ENCODE peak calls at places on chromosomes 1 and 21, in seven cellular contexts. R is HAP-1, Q is psoas muscle, K is hepatocyte, A is aorta, C is heart right ventricle, T is sigmoid colon. S is an unnamed sample. For H3K4me1, the result is how much of the 10 kb centered on the place peaks cover.

GRCh38 chr21:39579734-39580332 is 32.9 kb upstream of the B3GALT5 start:
- DNase-seq in T (no peak), C (no peak), A (no peak), R (no peak), Q (no peak), K (no peak), S (no peak)

GRCh38 chr1:180643693-180644092 is 11.9 kb downstream of the XPR1 start:
- DNase-seq in T (no peak), K (no peak), Q (no peak), A (no peak), C (no peak), R (no peak), S (no peak)

GRCh38 chr1:45543599-45544417 is 6.8 kb upstream of the AKR1A1 start:
- DNase-seq in K (peak), T (peak), A (no peak), C (peak), Q (peak), R (no peak), S (peak)

GRCh38 chr1:2135425-2135824 is 59.1 kb downstream of the FAAP20 start:
- DNase-seq in Q (no peak), R (peak), C (peak), K (peak), A (peak), T (peak), S (peak)

GRCh38 chr1:89200668-89201488 is 2.1 kb upstream of the GBP4 start:
- DNase-seq in Q (no peak), T (no peak), C (no peak), A (no peak), R (no peak), K (no peak), S (no peak)

GRCh38 chr1:206442101-206442500 is 28.2 kb upstream of the IKBKE start:
- DNase-seq in Q (no peak), C (no peak), A (no peak), R (no peak), T (no peak), K (no peak), S (no peak)

GRCh38 chr1:41662656-41663437 is 178.4 kb upstream of the EDN2 start:
- DNase-seq in K (peak), A (peak), C (peak), Q (peak), R (peak), T (peak), S (peak)

GRCh38 chr1:116915182-116915611 is 5.5 kb downstream of the PTGFRN start:
- DNase-seq in K (no peak), Q (no peak), A (no peak), R (no peak), C (no peak), T (peak), S (peak)

GRCh38 chr1:230163205-230163604 is 96.2 kb downstream of the GALNT2 start:
- DNase-seq in R (no peak), Q (peak), K (peak), A (no peak), T (peak), C (no peak), S (peak)

GRCh38 chr21:25934771-25935224 is 200.0 kb downstream of the GABPA start:
- DNase-seq in C (peak), Q (peak), R (no peak), K (peak), A (peak), T (peak), S (peak)

GRCh38 chr1:169670836-169671235 is 40.6 kb downstream of the SELL start:
- DNase-seq in C (no peak), Q (no peak), K (no peak), A (no peak), T (no peak), R (no peak), S (no peak)

GRCh38 chr1:220880726-220881506 is 1.7 kb downstream of the HLX start:
- DNase-seq in T (peak), Q (peak), K (peak), C (peak), A (peak), R (peak), S (peak)

GRCh38 chr1:161182214-161182613 is 4.9 kb upstream of the B4GALT3 start:
- DNase-seq in Q (peak), A (peak), T (no peak), C (no peak), R (no peak), K (no peak), S (no peak)

GRCh38 chr1:112021263-112021662 is 31.8 kb upstream of the KCND3 start:
- DNase-seq in K (no peak), Q (no peak), T (no peak), A (no peak), C (no peak), R (no peak), S (no peak)

GRCh38 chr21:39842741-39843146 is 24.5 kb upstream of the PCP4 start:
- DNase-seq in R (no peak), Q (no peak), K (peak), C (no peak), T (no peak), A (no peak), S (no peak)

GRCh38 chr1:184160236-184160635 is 108.7 kb downstream of the TSEN15 start:
- DNase-seq in C (no peak), A (no peak), K (no peak), T (no peak), Q (no peak), R (no peak), S (no peak)

GRCh38 chr1:170410391-170411146 is 121.4 kb upstream of the GORAB start:
- DNase-seq in A (no peak), Q (no peak), C (no peak), T (no peak), R (no peak), K (no peak), S (peak)

GRCh38 chr1:186828612-186829542 is at the start of gene PLA2G4A:
- DNase-seq in C (peak), K (peak), A (peak), Q (no peak), R (peak), T (peak), S (peak)

GRCh38 chr1:21045351-21045750 is 131.3 kb downstream of the EIF4G3 start:
- DNase-seq in C (no peak), T (no peak), Q (no peak), R (no peak), A (no peak), K (no peak), S (no peak)

GRCh38 chr1:207424570-207425131 is 29.5 kb upstream of the CR2 start:
- DNase-seq in Q (no peak), A (no peak), K (no peak), C (no peak), R (no peak), T (no peak), S (no peak)

GRCh38 chr1:157272899-157273774 is 134.9 kb upstream of the ETV3 start:
- DNase-seq in T (no peak), Q (no peak), C (no peak), A (no peak), R (no peak), K (peak), S (no peak)

GRCh38 chr1:25945756-25946155 is 39.5 kb upstream of the STMN1 start:
- DNase-seq in Q (no peak), C (no peak), A (no peak), R (no peak), T (no peak), K (no peak), S (no peak)

GRCh38 chr1:6465461-6466005 is 440 bp downstream of the TNFRSF25 start:
- DNase-seq in A (no peak), T (no peak), C (no peak), R (no peak), K (no peak), Q (no peak), S (no peak)

GRCh38 chr1:208040714-208041393 is 129.9 kb upstream of the CD34 start:
- DNase-seq in C (no peak), Q (no peak), T (no peak), A (no peak), K (no peak), R (no peak), S (no peak)

GRCh38 chr1:7890853-7891252 is 38.0 kb upstream of the UTS2 start:
- DNase-seq in T (no peak), R (no peak), Q (no peak), A (no peak), K (no peak), C (no peak), S (no peak)

GRCh38 chr1:24993871-24994270 is 63.8 kb upstream of the RUNX3 start:
- DNase-seq in Q (peak), C (no peak), T (no peak), A (peak), K (no peak), R (no peak), S (no peak)

GRCh38 chr1:41537257-41537656 is 52.8 kb upstream of the EDN2 start:
- DNase-seq in C (no peak), T (peak), A (peak), R (no peak), K (no peak), Q (no peak), S (no peak)

GRCh38 chr1:160197231-160197630 is 6.9 kb downstream of the CASQ1 start:
- DNase-seq in Q (no peak), A (no peak), T (no peak), R (no peak), K (no peak), C (peak), S (no peak)

GRCh38 chr1:209625791-209626285 is 26.4 kb downstream of the LAMB3 start:
- DNase-seq in Q (peak), T (no peak), A (no peak), C (peak), K (no peak), R (no peak), S (peak)

GRCh38 chr1:159009287-159009686 is 420 bp upstream of the IFI16 start:
- DNase-seq in T (no peak), A (no peak), C (no peak), K (no peak), R (no peak), Q (no peak), S (no peak)

GRCh38 chr1:67957026-67957425 is 93.4 kb downstream of the DIRAS3 start:
- DNase-seq in Q (no peak), K (peak), R (no peak), T (no peak), C (no peak), A (no peak), S (no peak)

GRCh38 chr1:163668472-163668871 is 346.7 kb downstream of the NUF2 start:
- DNase-seq in K (no peak), Q (no peak), A (no peak), T (no peak), R (no peak), C (no peak), S (no peak)

GRCh38 chr1:3053366-3053980 is 15.5 kb upstream of the PRDM16 start:
- DNase-seq in K (no peak), C (no peak), T (peak), R (no peak), A (peak), Q (no peak), S (no peak)

GRCh38 chr1:2042830-2043773 is 7.1 kb upstream of the PRKCZ start:
- DNase-seq in K (no peak), R (peak), Q (no peak), A (no peak), C (no peak), T (no peak), S (no peak)

GRCh38 chr1:111998332-111998731 is 8.9 kb upstream of the KCND3 start:
- DNase-seq in Q (no peak), T (no peak), C (no peak), K (no peak), A (no peak), R (no peak), S (no peak)

GRCh38 chr1:39886757-39887231 is 3.5 kb upstream of the TRIT1 start:
- DNase-seq in T (no peak), A (no peak), K (no peak), C (no peak), Q (no peak), R (no peak), S (no peak)

GRCh38 chr1:211285196-211285595 is 26.0 kb downstream of the RCOR3 start:
- DNase-seq in K (no peak), Q (no peak), C (no peak), R (no peak), A (no peak), T (no peak), S (no peak)

GRCh38 chr1:58883888-58884482 is 100.1 kb upstream of the JUN start:
- DNase-seq in T (no peak), C (no peak), A (no peak), R (no peak), K (no peak), Q (no peak), S (no peak)

GRCh38 chr1:25653558-25653957 is 37.0 kb downstream of the MAN1C1 start:
- DNase-seq in A (no peak), Q (no peak), C (no peak), R (no peak), T (no peak), K (no peak), S (no peak)

GRCh38 chr1:167643471-167643870 is 13.4 kb downstream of the RCSD1 start:
- DNase-seq in Q (no peak), C (no peak), A (no peak), K (no peak), T (no peak), R (no peak), S (no peak)

GRCh38 chr1:167642501-167642826 is 12.4 kb downstream of the RCSD1 start:
- DNase-seq in C (no peak), K (no peak), A (no peak), Q (no peak), T (no peak), R (no peak), S (no peak)

GRCh38 chr1:167645625-167646410 is 15.8 kb downstream of the RCSD1 start:
- DNase-seq in A (no peak), C (no peak), R (no peak), K (no peak), Q (no peak), T (no peak), S (no peak)

GRCh38 chr1:167645161-167645560 is 15.1 kb downstream of the RCSD1 start:
- DNase-seq in K (no peak), C (no peak), A (no peak), Q (no peak), T (no peak), R (no peak), S (no peak)

GRCh38 chr1:167644551-167644950 is 14.5 kb downstream of the RCSD1 start:
- DNase-seq in T (no peak), Q (no peak), A (no peak), R (no peak), K (no peak), C (no peak), S (no peak)
- H3K4me1 ChIP-seq in T (under half), Q (under half), A (under half), R (under half), K (under half), C (under half), S (under half)

DNA sequence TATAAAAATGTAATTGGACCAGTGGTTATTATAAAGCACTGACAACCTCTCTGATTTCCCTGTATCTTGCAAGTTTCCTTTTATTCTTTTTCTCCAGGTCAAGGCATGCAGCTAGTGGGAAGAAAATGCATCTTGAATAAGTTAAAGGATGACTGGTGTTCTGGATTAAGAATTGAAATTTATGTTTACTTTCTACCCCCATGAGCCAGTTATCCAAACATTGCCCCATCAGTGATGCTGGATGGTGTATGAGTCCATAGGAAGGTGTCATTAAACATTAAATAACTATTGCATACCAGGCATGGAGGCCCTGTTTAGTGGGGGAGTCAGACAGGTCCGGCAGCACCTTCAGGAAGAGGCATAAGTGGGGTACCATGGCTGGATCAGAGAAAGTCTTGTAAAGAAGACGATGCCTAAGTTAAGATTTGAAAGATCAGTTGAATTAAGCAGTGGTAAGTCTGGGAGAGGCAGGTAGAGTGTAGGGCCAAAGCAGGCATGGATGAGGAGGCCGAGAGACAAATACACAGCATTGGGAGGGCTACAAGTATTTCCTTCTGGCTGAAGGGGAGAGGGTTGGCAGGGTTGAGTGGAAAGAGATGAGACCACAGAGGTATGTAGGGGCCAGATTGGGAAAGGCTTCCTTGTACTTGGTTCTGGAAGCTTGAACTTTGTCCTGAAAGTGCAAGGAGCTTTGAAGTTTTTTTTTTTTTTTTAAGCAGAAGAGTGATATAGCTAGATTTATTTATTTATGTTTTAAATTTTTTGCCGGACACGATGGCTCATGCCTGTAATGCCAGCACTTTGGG is 5.7 kb downstream of the SZRD1 start:
- DNase-seq in K (no peak), A (peak), R (no peak), C (no peak), Q (no peak), T (no peak), S (no peak)
- H3K4me1 ChIP-seq in K (under half), A (under half), R (under half), C (half or more), Q (half or more), T (half or more), S (half or more)

DNA sequence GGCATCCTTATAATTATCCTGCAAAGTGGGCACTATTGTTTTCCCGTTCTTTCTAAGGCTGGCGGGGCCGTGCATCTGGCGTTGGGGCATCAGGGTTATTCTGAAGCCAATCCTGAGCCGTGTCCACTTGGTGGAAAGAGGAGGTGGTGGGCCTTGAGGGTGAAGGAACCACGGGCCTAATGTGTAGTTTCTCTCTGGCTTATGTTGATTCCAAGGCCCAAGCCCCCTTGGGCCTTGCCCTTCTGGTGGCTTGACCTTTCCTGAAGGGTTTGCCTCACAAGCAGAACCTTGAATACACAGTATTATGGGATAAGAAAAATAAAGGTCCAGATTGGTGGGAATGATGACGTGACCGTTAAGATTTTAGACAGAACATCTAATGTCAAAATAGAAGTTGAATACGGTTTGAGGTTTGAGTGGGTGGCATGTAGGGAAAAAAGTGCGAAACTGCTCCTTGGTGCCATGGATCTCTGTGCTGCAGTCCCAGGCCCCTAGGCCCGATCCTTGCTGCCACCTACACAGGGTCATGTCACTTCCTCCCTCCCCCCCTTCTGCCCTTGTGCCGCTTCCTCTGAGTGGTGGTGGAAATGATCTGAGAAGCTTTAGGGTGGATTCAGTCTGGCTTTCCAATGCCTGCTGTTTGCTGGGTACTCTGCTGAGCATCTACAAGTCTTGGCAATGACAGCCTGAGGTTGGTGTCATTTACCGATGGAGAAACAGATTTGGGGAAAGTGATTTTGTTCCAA is 90.5 kb downstream of the PRDM2 start:
- DNase-seq in A (no peak), Q (no peak), K (no peak), T (no peak), C (no peak), R (no peak), S (no peak)
- H3K4me1 ChIP-seq in A (under half), Q (under half), K (under half), T (under half), C (under half), R (under half), S (under half)

DNA sequence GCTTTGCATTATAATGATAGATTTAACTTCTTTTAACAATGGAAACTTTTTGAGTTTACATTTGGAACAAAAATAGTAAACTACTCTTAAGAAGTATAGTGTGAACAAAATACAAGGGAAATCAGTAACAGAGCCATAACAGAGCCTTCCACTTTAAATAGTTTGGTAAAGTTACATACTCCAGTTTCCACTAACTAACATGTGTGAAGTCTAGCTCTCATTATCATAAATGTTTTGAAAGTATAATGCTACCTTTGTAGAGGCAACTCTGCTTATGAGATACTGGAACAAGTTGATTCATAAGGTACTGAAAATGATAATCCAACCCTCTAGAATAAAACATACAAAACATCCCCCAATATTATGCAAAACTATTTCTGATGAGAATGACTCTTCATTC is 1155.1 kb upstream of the ADGRL2 start:
- DNase-seq in A (no peak), R (no peak), K (no peak), C (no peak), Q (no peak), T (no peak), S (no peak)
- H3K4me1 ChIP-seq in A (under half), R (under half), K (under half), C (under half), Q (under half), T (under half), S (under half)

S was measured in heart left ventricle.